ENCODE peak calls at places on chromosomes 6 and 20, in eight cellular contexts. Y is spleen; X is left ventricle myocardium inferior; W is heart right ventricle; L is neuronal stem cell; F is substantia nigra; B is CD8-positive, alpha-beta T cell; E is SJSA1. I is an unnamed sample.

GRCh38 chr20:21505810-21506530 is 7.9 kb downstream of the NKX2-2 start:
- DNase-seq in X (no peak), L (peak), F (peak), E (no peak), B (peak), Y (peak), W (no peak), I (peak)

GRCh38 chr20:1463971-1464570 is 2.6 kb downstream of the NSFL1C start:
- DNase-seq in Y (no peak), L (no peak), X (no peak), B (no peak), E (no peak), F (no peak), W (no peak), I (no peak)

GRCh38 chr6:108408453-108408852 is 113.6 kb downstream of the AFG1L start:
- DNase-seq in X (no peak), L (no peak), E (no peak), B (no peak), W (no peak), Y (no peak), F (no peak), I (no peak)

GRCh38 chr6:169650241-169650958 is 51.4 kb downstream of the WDR27 start:
- DNase-seq in Y (no peak), W (no peak), L (no peak), X (no peak), F (no peak), E (no peak), B (no peak), I (no peak)

GRCh38 chr6:151544453-151544852 is 50.6 kb downstream of the CCDC170 start:
- DNase-seq in B (no peak), W (no peak), E (no peak), X (no peak), Y (no peak), L (no peak), F (no peak), I (no peak)

GRCh38 chr20:10194166-10194565 is 24.5 kb upstream of the SNAP25 start:
- DNase-seq in L (no peak), W (no peak), E (no peak), Y (no peak), B (no peak), F (no peak), X (no peak), I (no peak)

GRCh38 chr6:36777806-36778205 is 61.4 kb downstream of the CPNE5 start:
- DNase-seq in W (no peak), B (no peak), L (no peak), E (no peak), X (no peak), Y (no peak), F (no peak), I (no peak)

GRCh38 chr6:36946526-36946925 is 8.0 kb upstream of the PI16 start:
- DNase-seq in X (no peak), Y (peak), F (no peak), B (no peak), E (no peak), L (no peak), W (no peak), I (peak)

GRCh38 chr20:63700199-63701050 is 4.0 kb downstream of the TNFRSF6B start:
- DNase-seq in W (no peak), X (no peak), L (no peak), E (no peak), Y (peak), B (no peak), F (no peak), I (peak)

GRCh38 chr20:19806806-19807691 is 49.0 kb downstream of the RIN2 start:
- DNase-seq in X (no peak), E (no peak), B (no peak), L (no peak), Y (no peak), F (no peak), W (no peak), I (no peak)

GRCh38 chr20:41437836-41438235 is 71.2 kb upstream of the EMILIN3 start:
- DNase-seq in X (no peak), Y (no peak), E (no peak), W (no peak), L (no peak), B (no peak), F (no peak), I (no peak)

GRCh38 chr6:165777680-165778079 is 114.6 kb upstream of the PDE10A start:
- DNase-seq in L (no peak), E (no peak), B (no peak), W (no peak), X (no peak), F (no peak), Y (no peak), I (no peak)

GRCh38 chr20:9660236-9660868 is 146.0 kb downstream of the LAMP5 start:
- DNase-seq in B (no peak), F (no peak), X (no peak), L (peak), E (peak), W (peak), Y (no peak), I (no peak)

GRCh38 chr6:11197175-11197535 is 35.3 kb downstream of the NEDD9 start:
- DNase-seq in Y (no peak), X (no peak), L (peak), W (no peak), B (no peak), F (no peak), E (peak), I (no peak)

GRCh38 chr6:169741344-169741743 is 10.0 kb downstream of the DYNLT2 start:
- DNase-seq in L (no peak), B (no peak), X (no peak), Y (no peak), F (no peak), E (no peak), W (no peak), I (no peak)

GRCh38 chr6:138989098-138989983 is 1.3 kb upstream of the REPS1 start:
- DNase-seq in E (no peak), Y (no peak), X (no peak), B (no peak), L (no peak), W (no peak), F (no peak), I (no peak)

GRCh38 chr6:138988469-138988834 is 399 bp upstream of the REPS1 start:
- DNase-seq in X (no peak), Y (no peak), F (no peak), E (no peak), L (no peak), B (no peak), W (no peak), I (no peak)

GRCh38 chr6:138987643-138988468 is at the start of gene REPS1:
- DNase-seq in X (peak), W (peak), L (peak), F (peak), B (peak), E (peak), Y (peak), I (peak)

GRCh38 chr6:138987299-138987642 is 782 bp downstream of the REPS1 start:
- DNase-seq in Y (peak), X (no peak), W (peak), L (no peak), F (no peak), E (no peak), B (peak), I (peak)

GRCh38 chr6:138986578-138986977 is 1.5 kb downstream of the REPS1 start:
- DNase-seq in W (no peak), X (no peak), E (peak), Y (no peak), L (no peak), F (no peak), B (no peak), I (no peak)
- H3K27ac ChIP-seq in W (no peak), X (peak), E (no peak), Y (no peak), L (no peak), F (no peak), B (peak), I (no peak)

DNA sequence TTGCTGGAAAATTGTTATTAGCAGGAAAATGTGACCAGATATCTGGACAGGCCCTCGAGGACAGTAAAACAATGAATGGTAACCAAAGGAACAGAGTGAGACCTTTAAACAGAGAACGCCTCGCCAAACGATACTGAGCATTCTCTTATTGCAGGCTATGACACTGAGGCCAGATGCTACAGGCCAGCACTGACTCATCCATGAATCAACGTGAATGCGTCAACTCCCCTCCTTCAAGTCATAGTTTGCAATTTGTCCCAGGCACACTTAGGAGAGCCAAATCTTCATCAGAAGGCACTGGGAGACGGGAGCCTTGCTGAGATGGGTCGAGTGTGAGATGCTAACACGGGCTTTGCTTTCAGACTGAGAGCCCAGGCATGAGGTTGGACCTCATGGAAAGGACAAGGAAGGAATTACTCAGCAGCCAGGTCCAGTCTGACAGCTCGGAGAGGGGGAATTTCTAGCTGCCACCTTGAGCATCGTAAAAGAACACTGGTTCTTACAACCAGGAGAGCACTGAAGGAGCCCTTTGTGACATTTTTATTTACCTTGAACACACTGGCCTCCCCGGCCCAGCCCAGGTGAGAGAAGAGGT is 60.7 kb downstream of the BMP7 start:
- DNase-seq in W (no peak), B (no peak), L (no peak), E (peak), F (no peak), Y (no peak), X (no peak), I (no peak)
- H3K27ac ChIP-seq in W (no peak), B (no peak), L (no peak), E (peak), F (no peak), Y (no peak), X (no peak), I (no peak)

DNA sequence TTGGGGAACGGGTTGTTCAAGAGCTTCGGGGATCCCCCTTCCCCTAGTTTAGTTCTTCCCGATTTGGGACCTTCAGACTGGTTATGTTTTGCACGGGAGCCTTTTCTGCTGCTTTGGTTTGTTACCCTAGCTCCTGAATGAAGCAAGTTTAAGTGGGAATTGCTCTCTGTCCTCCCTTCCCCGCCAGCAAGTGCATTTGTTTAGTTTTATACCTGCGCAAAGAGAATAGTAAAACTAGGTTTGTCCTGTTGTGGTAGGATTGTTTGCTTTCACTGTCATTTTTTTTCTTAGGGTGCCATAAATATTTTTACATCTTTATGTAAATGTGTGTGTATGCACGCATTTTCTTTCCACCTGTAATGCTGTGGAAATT is 657 bp downstream of the SH3BGRL2 start:
- DNase-seq in L (no peak), X (no peak), W (no peak), E (no peak), F (no peak), Y (no peak), B (no peak), I (no peak)
- H3K27ac ChIP-seq in L (no peak), X (peak), W (no peak), E (no peak), F (no peak), Y (no peak), B (no peak), I (no peak)

GRCh38 chr6:82681119-82681714 is 317.6 kb downstream of the TPBG start:
- DNase-seq in W (no peak), F (no peak), E (no peak), L (no peak), Y (no peak), X (no peak), B (no peak), I (no peak)
- H3K27ac ChIP-seq in W (no peak), F (no peak), E (no peak), L (no peak), Y (no peak), X (no peak), B (no peak), I (no peak)

GRCh38 chr6:131250121-131250520 is 114.9 kb downstream of the AKAP7 start:
- DNase-seq in L (peak), B (peak), W (peak), F (peak), E (peak), X (peak), Y (peak), I (peak)

GRCh38 chr6:131257104-131257503 is 121.8 kb downstream of the AKAP7 start:
- DNase-seq in F (no peak), E (no peak), B (no peak), W (no peak), X (no peak), L (no peak), Y (no peak), I (no peak)

GRCh38 chr6:131255911-131256310 is 120.6 kb downstream of the AKAP7 start:
- DNase-seq in X (no peak), E (no peak), W (no peak), F (no peak), Y (no peak), L (no peak), B (no peak), I (no peak)

GRCh38 chr6:131255434-131255833 is 120.2 kb downstream of the AKAP7 start:
- DNase-seq in B (no peak), L (no peak), X (no peak), Y (no peak), E (no peak), F (no peak), W (no peak), I (no peak)

GRCh38 chr6:131251593-131252204 is 116.4 kb downstream of the AKAP7 start:
- DNase-seq in Y (no peak), F (no peak), W (no peak), L (no peak), X (no peak), E (no peak), B (no peak), I (no peak)
- H3K27ac ChIP-seq in Y (no peak), F (no peak), W (no peak), L (no peak), X (no peak), E (no peak), B (no peak), I (no peak)

GRCh38 chr20:36871640-36872570 is 4.0 kb upstream of the TLDC2 start:
- DNase-seq in L (no peak), X (no peak), E (no peak), F (no peak), Y (peak), B (no peak), W (no peak), I (no peak)
- H3K27ac ChIP-seq in L (no peak), X (no peak), E (no peak), F (no peak), Y (no peak), B (no peak), W (no peak), I (no peak)

DNA sequence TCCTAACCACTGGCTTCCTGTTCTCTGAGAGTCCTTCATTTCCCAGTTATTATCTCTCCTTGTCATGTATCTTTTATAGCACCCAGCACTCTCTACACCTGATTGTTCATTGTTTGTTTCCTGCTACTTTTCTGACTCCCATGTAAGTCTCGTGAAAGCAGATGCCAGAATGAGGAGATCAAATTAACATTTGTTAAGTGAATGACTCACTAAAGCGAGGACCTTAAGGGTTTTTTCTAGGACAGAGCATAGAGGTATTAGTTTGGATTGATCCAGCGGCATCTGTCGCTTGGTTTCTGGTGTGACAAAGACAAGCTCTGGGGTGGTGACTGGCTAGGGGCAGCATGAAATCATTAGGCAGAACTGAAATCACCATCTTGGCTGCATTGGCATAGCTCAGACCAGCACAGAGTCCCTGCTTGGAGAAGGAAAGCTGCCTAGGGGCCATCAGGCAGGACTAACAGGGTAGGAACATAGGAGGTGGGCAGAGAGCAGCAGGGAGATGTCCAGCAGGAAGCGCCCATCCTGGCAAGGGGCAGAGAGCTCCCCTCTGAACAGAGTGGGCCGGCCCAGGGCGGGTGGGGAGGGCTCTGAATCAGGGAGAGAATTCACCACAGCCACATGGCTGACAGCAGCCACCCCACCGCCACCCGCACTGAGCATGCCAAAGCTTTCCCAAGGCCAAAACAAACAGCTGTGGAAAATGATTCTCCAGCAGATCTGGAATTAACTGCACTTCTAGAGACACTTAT is 97.1 kb upstream of the CEP85L start:
- DNase-seq in X (no peak), E (peak), B (no peak), L (no peak), F (peak), W (peak), Y (no peak), I (peak)
- H3K27ac ChIP-seq in X (no peak), E (no peak), B (no peak), L (no peak), F (peak), W (no peak), Y (no peak), I (no peak)

DNA sequence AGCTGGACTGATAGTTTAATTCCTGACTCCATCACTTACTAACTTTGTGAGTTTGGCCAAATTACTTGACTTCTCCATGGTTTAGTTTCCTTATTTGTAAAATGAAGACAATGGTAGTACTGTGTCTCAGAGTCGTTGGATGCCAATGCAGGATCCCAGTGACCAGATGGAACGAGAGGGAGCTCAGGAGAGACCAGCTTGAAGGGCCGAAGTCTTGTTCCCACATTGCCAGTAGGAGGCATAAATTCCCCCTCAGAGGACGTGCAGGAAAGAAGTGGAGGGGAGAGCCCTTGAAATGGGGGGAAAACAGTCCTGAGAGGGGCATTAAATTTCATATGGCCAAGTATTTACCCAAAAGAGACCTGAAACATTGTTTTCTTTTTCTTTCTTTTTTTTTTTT is 2.1 kb upstream of the MUC22 start:
- DNase-seq in F (no peak), W (no peak), B (no peak), Y (no peak), E (no peak), X (no peak), L (no peak), I (no peak)
- H3K27ac ChIP-seq in F (no peak), W (no peak), B (no peak), Y (no peak), E (no peak), X (no peak), L (no peak), I (no peak)

I was measured in aorta.